ENCODE peak calls at places on chromosome 9, in five cellular contexts. W is AG04450, U is breast epithelium, P is progenitor cell of endocrine pancreas, Y is GM20000. J is an unnamed sample.

GRCh38 chr9:112867275-112867991 is 23.2 kb downstream of the SLC46A2 start:
- DNase-seq in W (peak), U (no peak), P (no peak), Y (peak), J (no peak)

GRCh38 chr9:80449513-80449912 is 877.7 kb downstream of the TLE4 start:
- DNase-seq in W (no peak), U (no peak), P (no peak), Y (no peak), J (no peak)

GRCh38 chr9:4324513-4324912 is 24.6 kb upstream of the GLIS3 start:
- DNase-seq in W (no peak), U (no peak), P (no peak), Y (no peak), J (no peak)

GRCh38 chr9:36542355-36542754 is 30.3 kb upstream of the MELK start:
- DNase-seq in W (no peak), U (no peak), P (no peak), Y (no peak), J (no peak)

GRCh38 chr9:99054581-99054980 is 50.3 kb upstream of the TGFBR1 start:
- DNase-seq in W (no peak), U (peak), P (no peak), Y (no peak), J (no peak)

GRCh38 chr9:112831281-112831851 is 59.3 kb downstream of the SLC46A2 start:
- DNase-seq in W (no peak), U (peak), P (no peak), Y (no peak), J (no peak)

GRCh38 chr9:137411670-137412380 is 11.1 kb downstream of the EXD3 start:
- DNase-seq in W (peak), U (peak), P (no peak), Y (peak), J (no peak)

GRCh38 chr9:128920381-128921058 is at the start of gene PHYHD1:
- DNase-seq in W (no peak), U (peak), P (no peak), Y (no peak), J (no peak)

GRCh38 chr9:85610074-85610855 is 131.5 kb downstream of the AGTPBP1 start:
- DNase-seq in W (peak), U (no peak), P (no peak), Y (peak), J (no peak)

GRCh38 chr9:69671291-69671903 is 774 bp downstream of the APBA1 start:
- DNase-seq in W (no peak), U (no peak), P (no peak), Y (no peak), J (no peak)

GRCh38 chr9:134560654-134561053 is 80.9 kb upstream of the COL5A1 start:
- DNase-seq in W (no peak), U (no peak), P (no peak), Y (no peak), J (no peak)

GRCh38 chr9:133509179-133510083 is 15.3 kb downstream of the MYMK start:
- DNase-seq in W (no peak), U (no peak), P (no peak), Y (no peak), J (no peak)

GRCh38 chr9:21554813-21555212 is 72.7 kb upstream of the IFNE start:
- DNase-seq in W (no peak), U (no peak), P (no peak), Y (no peak), J (no peak)
- TF ChIP-seq CTCF in W (no peak), U (no peak), P (no peak), Y (no peak), J (no peak)

GRCh38 chr9:97491216-97491999 is 10.1 kb upstream of the TMOD1 start:
- DNase-seq in W (no peak), U (no peak), P (no peak), Y (no peak), J (no peak)
- TF ChIP-seq CTCF in W (no peak), U (no peak), P (no peak), Y (no peak), J (no peak)

DNA sequence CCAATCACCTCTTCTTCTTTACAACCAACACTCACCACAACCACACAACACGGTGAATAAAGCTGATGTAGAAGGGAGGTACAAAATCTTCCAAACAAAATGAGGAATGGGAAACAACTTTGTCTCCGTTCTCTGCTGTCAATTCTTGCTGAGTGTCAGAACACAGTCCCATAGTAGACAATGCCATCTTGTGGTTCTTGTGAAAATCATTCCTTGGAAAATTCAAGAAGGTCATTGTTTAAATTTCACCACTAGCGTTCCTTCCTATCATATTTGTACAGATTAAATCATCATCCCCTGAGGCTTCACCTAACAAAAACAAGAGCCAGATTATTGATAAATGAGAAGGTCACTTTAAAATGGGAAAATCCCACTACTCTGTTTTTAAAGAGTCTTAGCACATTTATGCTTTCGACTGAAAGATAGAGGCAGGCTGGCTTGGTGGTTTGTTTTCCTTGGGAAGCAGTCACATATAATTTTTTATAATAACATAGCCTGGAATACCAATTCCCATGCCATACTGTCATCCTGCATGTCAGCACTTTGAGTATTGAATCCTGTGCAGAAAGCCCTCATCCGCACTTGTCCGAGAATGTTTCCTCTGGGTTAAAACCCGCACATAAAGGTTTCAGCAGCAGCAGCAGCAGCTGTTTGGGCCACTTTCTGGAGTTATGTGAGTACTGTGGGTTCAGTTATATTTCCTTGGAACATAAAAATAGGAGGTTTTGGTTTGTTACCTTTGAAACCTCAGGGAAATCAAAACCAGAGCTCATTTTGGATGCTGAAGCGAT is 395.0 kb upstream of the SMARCA2 start:
- DNase-seq in W (no peak), U (no peak), P (no peak), Y (no peak), J (no peak)
- TF ChIP-seq CTCF in W (no peak), U (no peak), P (peak), Y (no peak), J (peak)

GRCh38 chr9:78115073-78115472 is 83.5 kb upstream of the GNAQ start:
- DNase-seq in W (no peak), U (no peak), P (no peak), Y (peak), J (no peak)
- TF ChIP-seq CTCF in W (peak), U (no peak), P (peak), Y (peak), J (peak)

GRCh38 chr9:87516931-87517300 is 19.2 kb downstream of the DAPK1 start:
- DNase-seq in W (no peak), U (no peak), P (no peak), Y (no peak), J (no peak)
- TF ChIP-seq CTCF in W (no peak), U (no peak), P (no peak), Y (no peak), J (no peak)

GRCh38 chr9:92501671-92502393 is 19.5 kb upstream of the ASPN start:
- DNase-seq in W (no peak), U (no peak), P (no peak), Y (peak), J (no peak)
- TF ChIP-seq CTCF in W (peak), U (peak), P (peak), Y (peak), J (peak)

GRCh38 chr9:89375181-89375760 is 57.0 kb downstream of the SECISBP2 start:
- DNase-seq in W (no peak), U (no peak), P (no peak), Y (peak), J (no peak)
- TF ChIP-seq CTCF in W (no peak), U (no peak), P (no peak), Y (no peak), J (no peak)